ENCODE peak calls at places on chromosome 1, in four cellular contexts. J is HepG2, B is transverse colon, Y is esophagus muscularis mucosa. I is an unnamed sample.

GRCh38 chr1:201310251-201310985 is 27.1 kb downstream of the PKP1 start:
- DNase-seq in J (no peak), Y (no peak), B (no peak), I (no peak)

GRCh38 chr1:17742590-17742989 is 12.5 kb upstream of the ACTL8 start:
- DNase-seq in Y (no peak), J (no peak), B (no peak), I (no peak)

GRCh38 chr1:116429821-116430374 is 56.9 kb downstream of the ATP1A1 start:
- DNase-seq in J (no peak), B (no peak), Y (peak; percentile 77), I (no peak)

GRCh38 chr1:100130552-100131077 is 2.1 kb downstream of the SASS6 start:
- DNase-seq in B (no peak), J (peak; percentile 76), Y (no peak), I (no peak)

GRCh38 chr1:44263191-44263944 is 50.1 kb downstream of the DMAP1 start:
- DNase-seq in J (no peak), Y (no peak), B (peak; percentile 39), I (no peak)

GRCh38 chr1:227950735-227951224 is 3.0 kb upstream of the WNT9A start:
- DNase-seq in J (no peak), Y (no peak), B (no peak), I (peak; percentile 64)

GRCh38 chr1:191696371-191696770 is 461.9 kb upstream of the RGS18 start:
- DNase-seq in B (no peak), J (no peak), Y (no peak), I (no peak)

GRCh38 chr1:37465596-37466517 is 8.5 kb upstream of the ZC3H12A start:
- DNase-seq in Y (no peak), B (no peak), J (no peak), I (no peak)

GRCh38 chr1:20089328-20090077 is 19.5 kb downstream of the PLA2G5 start:
- DNase-seq in Y (no peak), J (no peak), B (no peak), I (no peak)

GRCh38 chr1:204114606-204115005 is 37.2 kb downstream of the ETNK2 start:
- DNase-seq in Y (no peak), B (no peak), J (no peak), I (no peak)

GRCh38 chr1:156490401-156491032 is 10.1 kb downstream of the MEF2D start:
- DNase-seq in Y (no peak), B (peak; percentile 38), J (no peak), I (no peak)

GRCh38 chr1:56490619-56491018 is 88.7 kb downstream of the PLPP3 start:
- DNase-seq in B (no peak), J (no peak), Y (no peak), I (no peak)

GRCh38 chr1:201137579-201138310 is 10.8 kb upstream of the ASCL5 start:
- DNase-seq in B (peak; percentile 47), J (no peak), Y (no peak), I (no peak)

GRCh38 chr1:218642033-218642954 is 297.2 kb downstream of the TGFB2 start:
- DNase-seq in B (no peak), Y (no peak), J (no peak), I (no peak)

DNA sequence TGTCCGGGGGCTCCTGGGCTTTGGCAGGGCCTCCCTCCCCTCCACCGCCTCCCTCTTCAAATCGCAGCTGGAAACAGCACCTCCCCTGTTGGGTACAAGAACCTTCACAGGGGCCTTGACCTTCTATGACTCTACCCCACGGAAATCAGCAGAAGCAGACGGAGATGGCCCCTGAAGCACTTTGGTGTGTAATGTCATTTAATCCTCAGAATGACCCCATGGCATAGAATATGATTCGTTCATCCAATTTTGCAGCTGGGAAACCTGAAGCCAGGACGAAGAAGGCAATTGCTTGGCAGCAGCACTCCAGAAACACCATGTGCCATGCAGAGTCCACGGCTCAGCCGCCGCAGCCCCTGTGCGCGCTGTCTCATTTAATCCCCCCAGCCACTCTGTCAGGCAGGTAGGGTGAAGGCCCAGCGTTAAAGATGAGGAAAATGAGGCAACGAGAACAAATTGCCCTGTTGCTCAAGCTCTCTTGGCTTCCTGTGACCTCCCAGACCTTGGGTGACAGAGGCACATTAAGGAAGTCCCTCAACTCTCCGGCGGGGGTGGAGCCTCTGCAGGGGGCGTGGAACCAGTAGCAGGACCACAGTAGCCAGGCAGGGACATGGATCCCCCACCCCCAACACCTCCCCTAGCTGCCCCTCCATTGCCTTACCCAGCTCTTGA is 25.8 kb upstream of the LAPTM5 start:
- DNase-seq in J (peak; percentile 41), B (peak; percentile 38), Y (no peak), I (no peak)
- TF ChIP-seq POLR2AphosphoS5 in J (no peak), B (no peak), Y (no peak), I (no peak)

DNA sequence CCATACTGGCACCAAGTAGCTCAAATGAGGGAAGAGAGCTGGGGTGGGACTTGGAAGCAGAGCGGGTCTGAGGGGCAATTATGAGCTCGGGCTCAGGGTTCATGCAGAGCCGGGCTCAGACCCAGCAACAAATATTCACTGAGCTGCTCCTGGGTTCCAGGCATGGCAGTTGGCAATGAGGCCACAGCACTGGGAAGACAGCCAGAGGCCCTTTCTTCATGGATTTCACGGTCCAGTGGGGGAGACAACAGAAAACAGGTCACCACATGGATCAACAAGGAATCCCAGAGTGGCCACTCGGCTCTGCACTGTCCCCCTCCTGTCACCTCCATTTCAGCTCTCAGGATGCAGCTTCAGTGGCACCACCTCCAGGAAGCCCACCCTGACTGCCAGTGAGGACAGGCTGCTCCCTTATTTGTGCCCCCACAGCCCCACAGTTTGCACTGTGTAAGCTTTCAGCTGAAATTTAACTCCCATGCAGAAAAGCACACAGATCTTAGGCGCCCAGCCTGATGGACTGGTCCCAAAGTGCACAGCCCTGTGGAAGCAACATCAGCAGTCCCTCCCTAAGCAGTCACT is 22.4 kb downstream of the ARHGEF19 start:
- DNase-seq in B (no peak), J (no peak), Y (no peak), I (no peak)
- TF ChIP-seq POLR2AphosphoS5 in B (no peak), J (no peak), Y (no peak), I (no peak)

DNA sequence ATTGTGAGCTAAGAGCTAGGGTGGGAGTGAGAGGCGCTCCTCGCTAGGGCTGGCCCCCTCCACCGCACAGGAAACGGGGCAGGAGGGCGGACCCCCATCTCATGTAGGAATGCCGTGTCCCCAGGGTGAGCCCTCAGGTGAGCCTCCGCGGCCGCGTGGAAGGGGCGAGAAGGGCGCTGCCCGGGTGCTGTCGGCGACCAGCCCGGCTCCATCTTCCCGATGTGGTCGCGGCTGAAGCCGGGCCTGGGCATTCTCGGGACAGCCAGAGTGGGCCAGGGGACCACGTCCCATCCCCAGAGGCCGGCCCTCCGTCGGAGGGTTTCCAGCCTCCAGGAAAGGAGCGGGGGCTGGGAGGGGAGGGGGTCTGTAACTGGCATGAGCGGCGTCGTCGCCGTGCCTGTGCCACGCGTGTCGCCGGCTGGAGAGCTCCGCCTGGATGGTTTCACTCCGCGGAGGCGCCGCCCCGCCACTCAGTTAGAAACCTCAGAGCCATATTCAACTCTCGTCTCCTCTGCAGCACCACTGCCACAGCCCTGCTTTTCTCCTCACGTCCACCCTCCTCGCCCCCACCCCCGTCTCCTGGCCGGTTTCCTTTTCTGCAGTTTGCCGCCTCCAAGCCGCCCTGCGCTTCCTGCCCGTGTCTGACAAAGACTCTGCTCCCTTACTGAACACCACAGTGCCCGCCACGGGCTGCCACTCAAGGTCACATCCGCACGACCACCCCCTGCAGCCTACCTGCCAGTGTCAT is at the start of gene TMEM269:
- DNase-seq in Y (no peak), J (no peak), B (peak; percentile 13), I (no peak)
- TF ChIP-seq POLR2AphosphoS5 in Y (no peak), J (no peak), B (no peak), I (peak; percentile 35)

DNA sequence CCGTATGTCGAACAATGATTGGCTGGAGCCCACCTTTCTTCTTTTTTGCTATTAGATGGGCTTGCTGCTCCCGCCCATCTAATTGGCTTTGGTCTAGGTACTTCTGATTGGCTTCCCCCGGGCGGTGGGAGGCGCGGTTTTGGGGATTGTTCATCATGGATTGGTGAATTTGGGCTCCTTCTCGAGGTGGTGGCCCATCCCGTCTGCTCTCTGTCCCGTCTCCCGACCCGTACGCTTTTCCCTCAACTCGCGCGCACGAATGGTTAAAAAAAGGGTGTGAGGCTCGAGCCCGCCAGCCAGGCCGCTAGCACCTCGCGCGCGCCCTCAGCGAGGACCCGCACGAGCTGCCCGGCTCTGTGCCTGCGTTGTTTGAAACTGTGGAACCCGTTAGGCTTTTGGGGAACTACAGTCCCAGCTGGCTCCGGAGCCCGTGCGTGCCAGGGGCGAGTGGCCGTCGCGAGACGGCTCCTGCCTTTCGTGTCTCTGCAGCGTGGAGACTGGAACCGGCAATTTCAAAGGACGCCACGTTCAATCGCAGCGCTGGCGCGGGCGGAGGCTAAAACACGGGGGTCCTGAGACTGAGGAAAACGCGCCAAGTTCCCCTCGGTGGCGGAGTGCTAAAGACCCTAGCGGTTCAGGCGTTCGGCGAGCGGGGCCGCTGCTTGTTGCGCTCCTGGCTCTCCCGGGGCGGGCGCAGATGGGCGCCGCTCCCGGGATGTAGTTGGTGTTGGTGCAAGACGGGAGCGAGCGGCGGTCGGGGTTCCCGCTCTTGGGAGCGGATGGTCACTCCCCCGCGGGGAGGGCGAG is at the start of gene USP1:
- DNase-seq in B (peak; percentile 97), Y (peak; percentile 99), J (peak; percentile 100), I (peak; percentile 97)
- TF ChIP-seq POLR2AphosphoS5 in B (peak; percentile 61), Y (no peak), J (peak; percentile 82), I (peak; percentile 73)

GRCh38 chr1:232271991-232272589 is 357.8 kb downstream of the SIPA1L2 start:
- DNase-seq in B (no peak), Y (peak; percentile 42), J (no peak), I (no peak)
- TF ChIP-seq POLR2AphosphoS5 in B (no peak), Y (no peak), J (no peak), I (no peak)

DNA sequence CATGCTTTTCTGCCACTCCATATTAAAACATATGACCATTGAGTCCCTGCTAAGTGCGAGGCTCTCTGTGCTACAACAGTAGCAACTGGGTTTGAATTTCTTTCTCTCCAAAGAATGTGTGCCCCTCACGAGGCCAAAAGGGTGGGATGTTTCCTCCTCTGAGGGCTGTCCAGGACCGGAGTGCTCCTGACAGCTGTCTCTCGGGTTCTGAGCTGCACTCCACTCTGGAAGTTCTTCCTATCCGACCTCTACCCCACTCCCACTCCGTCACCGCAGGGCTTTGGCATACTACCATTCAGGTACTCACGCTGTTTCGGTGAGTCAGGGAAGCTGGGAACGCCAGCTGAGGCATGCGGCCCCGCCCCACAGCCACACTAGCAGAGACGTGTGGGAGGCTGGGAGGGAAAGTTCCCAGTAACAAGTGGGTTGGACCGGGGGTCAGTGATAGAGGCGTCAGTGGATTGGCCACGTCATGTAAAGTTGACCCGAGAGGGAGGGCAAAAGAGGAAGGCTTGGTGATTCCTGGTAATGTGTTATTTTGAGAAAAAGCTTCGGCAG is 715 bp upstream of the SLC50A1 start:
- DNase-seq in Y (peak; percentile 96), J (peak; percentile 90), B (peak; percentile 95), I (no peak)
- TF ChIP-seq POLR2AphosphoS5 in Y (no peak), J (peak; percentile 69), B (peak; percentile 81), I (peak; percentile 88)

DNA sequence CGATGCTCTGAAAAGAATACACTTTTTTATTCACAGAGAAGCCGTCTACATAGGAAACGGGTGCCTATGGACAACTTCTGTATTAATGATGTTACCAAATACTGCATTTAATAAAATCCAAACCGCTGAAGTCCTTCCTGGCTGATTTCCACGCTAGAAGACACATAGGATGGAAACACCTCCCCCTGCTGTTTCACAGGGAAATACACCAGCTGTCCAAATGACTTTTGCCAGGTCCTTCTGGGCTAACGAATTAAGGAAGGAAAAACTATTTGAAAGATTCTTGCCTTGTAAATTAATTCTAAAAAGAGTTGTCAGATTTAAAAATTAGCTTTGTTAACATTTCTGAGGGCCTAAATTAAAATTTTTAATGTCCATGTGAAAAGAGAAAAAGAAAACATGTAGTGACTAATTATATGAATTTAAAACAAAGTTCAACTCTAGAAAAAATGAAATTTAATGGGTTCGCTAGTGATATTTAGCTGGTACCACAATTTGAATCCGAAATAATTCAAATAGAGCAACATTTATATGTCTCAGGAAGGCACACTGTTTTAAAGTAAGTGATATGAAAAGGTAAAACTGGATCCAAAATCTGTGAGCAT is 146.0 kb downstream of the RERE start:
- DNase-seq in Y (no peak), J (peak; percentile 61), B (no peak), I (no peak)
- TF ChIP-seq POLR2AphosphoS5 in Y (peak; percentile 60), J (no peak), B (no peak), I (no peak)

GRCh38 chr1:25895365-25895990 is 10.7 kb downstream of the STMN1 start:
- DNase-seq in J (peak; percentile 75), B (peak; percentile 92), Y (peak; percentile 95), I (no peak)
- TF ChIP-seq POLR2AphosphoS5 in J (no peak), B (no peak), Y (peak; percentile 31), I (peak; percentile 74)